ENCODE peak calls at places on chromosomes 2 and 18, in eight cellular contexts. One of them, this sample, is unnamed.

GRCh38 chr2:200453853-200454524 is 55.9 kb downstream of the KCTD18 start:
- DNase-seq in PC-3: no peak
- DNase-seq in hepatocyte: no peak
- DNase-seq in GM23338: peak
- DNase-seq in SK-N-SH: no peak
- DNase-seq in HCT116: no peak
- DNase-seq in neural progenitor cell: no peak
- DNase-seq in MM.1S: no peak
- DNase-seq in this sample: no peak

GRCh38 chr18:75475228-75475627 is 47.7 kb upstream of the SMIM21 start:
- DNase-seq in hepatocyte: peak
- DNase-seq in neural progenitor cell: no peak
- DNase-seq in GM23338: no peak
- DNase-seq in PC-3: peak
- DNase-seq in MM.1S: no peak
- DNase-seq in SK-N-SH: no peak
- DNase-seq in HCT116: no peak
- DNase-seq in this sample: no peak

GRCh38 chr2:215850380-215850779 is 163.0 kb downstream of the MREG start:
- DNase-seq in neural progenitor cell: no peak
- DNase-seq in GM23338: no peak
- DNase-seq in MM.1S: no peak
- DNase-seq in PC-3: no peak
- DNase-seq in SK-N-SH: no peak
- DNase-seq in HCT116: no peak
- DNase-seq in hepatocyte: no peak
- DNase-seq in this sample: no peak

GRCh38 chr2:212237350-212238095 is 301.1 kb downstream of the ERBB4 start:
- DNase-seq in PC-3: no peak
- DNase-seq in SK-N-SH: no peak
- DNase-seq in GM23338: peak
- DNase-seq in neural progenitor cell: peak
- DNase-seq in HCT116: no peak
- DNase-seq in hepatocyte: peak
- DNase-seq in MM.1S: no peak
- DNase-seq in this sample: no peak

GRCh38 chr18:58858591-58859468 is 5.8 kb upstream of the ZNF532 start:
- DNase-seq in PC-3: no peak
- DNase-seq in HCT116: no peak
- DNase-seq in neural progenitor cell: no peak
- DNase-seq in hepatocyte: no peak
- DNase-seq in GM23338: no peak
- DNase-seq in SK-N-SH: no peak
- DNase-seq in MM.1S: no peak
- DNase-seq in this sample: no peak

GRCh38 chr2:30934071-30934470 is 126.8 kb upstream of the CAPN13 start:
- DNase-seq in hepatocyte: no peak
- DNase-seq in HCT116: no peak
- DNase-seq in SK-N-SH: no peak
- DNase-seq in neural progenitor cell: no peak
- DNase-seq in PC-3: no peak
- DNase-seq in GM23338: no peak
- DNase-seq in MM.1S: no peak
- DNase-seq in this sample: no peak

GRCh38 chr18:26579941-26580618 is 31.7 kb upstream of the KCTD1 start:
- DNase-seq in neural progenitor cell: no peak
- DNase-seq in PC-3: peak
- DNase-seq in SK-N-SH: no peak
- DNase-seq in MM.1S: no peak
- DNase-seq in GM23338: no peak
- DNase-seq in HCT116: peak
- DNase-seq in hepatocyte: peak
- DNase-seq in this sample: no peak

GRCh38 chr2:26504002-26504401 is 26.1 kb upstream of the OTOF start:
- DNase-seq in GM23338: peak
- DNase-seq in HCT116: no peak
- DNase-seq in SK-N-SH: no peak
- DNase-seq in MM.1S: no peak
- DNase-seq in hepatocyte: no peak
- DNase-seq in neural progenitor cell: no peak
- DNase-seq in PC-3: no peak
- DNase-seq in this sample: no peak

GRCh38 chr18:58529714-58530354 is 99.1 kb downstream of the ALPK2 start:
- DNase-seq in hepatocyte: peak
- DNase-seq in HCT116: peak
- DNase-seq in SK-N-SH: peak
- DNase-seq in GM23338: peak
- DNase-seq in MM.1S: peak
- DNase-seq in PC-3: peak
- DNase-seq in neural progenitor cell: peak
- DNase-seq in this sample: peak

GRCh38 chr18:42030586-42031182 is 75.7 kb downstream of the PIK3C3 start:
- DNase-seq in neural progenitor cell: peak
- DNase-seq in PC-3: peak
- DNase-seq in HCT116: no peak
- DNase-seq in GM23338: peak
- DNase-seq in MM.1S: no peak
- DNase-seq in SK-N-SH: peak
- DNase-seq in hepatocyte: peak
- DNase-seq in this sample: peak
- TF ChIP-seq CTCF in neural progenitor cell: peak
- TF ChIP-seq CTCF in PC-3: peak
- TF ChIP-seq CTCF in HCT116: peak
- TF ChIP-seq CTCF in GM23338: peak
- TF ChIP-seq CTCF in MM.1S: peak
- TF ChIP-seq CTCF in SK-N-SH: peak
- TF ChIP-seq CTCF in hepatocyte: peak
- TF ChIP-seq CTCF in this sample: peak

GRCh38 chr2:76599732-76600368 is 889.1 kb upstream of the GCFC2 start:
- DNase-seq in PC-3: peak
- DNase-seq in hepatocyte: peak
- DNase-seq in MM.1S: peak
- DNase-seq in GM23338: peak
- DNase-seq in SK-N-SH: peak
- DNase-seq in HCT116: peak
- DNase-seq in neural progenitor cell: peak
- DNase-seq in this sample: peak
- TF ChIP-seq EZH2phosphoT487 in PC-3: no peak
- TF ChIP-seq EZH2phosphoT487 in hepatocyte: no peak
- TF ChIP-seq EZH2phosphoT487 in MM.1S: no peak
- TF ChIP-seq EZH2phosphoT487 in GM23338: no peak
- TF ChIP-seq EZH2phosphoT487 in SK-N-SH: no peak
- TF ChIP-seq EZH2phosphoT487 in HCT116: no peak
- TF ChIP-seq EZH2phosphoT487 in neural progenitor cell: no peak
- TF ChIP-seq EZH2phosphoT487 in this sample: no peak

GRCh38 chr2:203376173-203376572 is 48.0 kb downstream of the ABI2 start:
- DNase-seq in MM.1S: no peak
- DNase-seq in GM23338: no peak
- DNase-seq in SK-N-SH: no peak
- DNase-seq in neural progenitor cell: no peak
- DNase-seq in HCT116: no peak
- DNase-seq in PC-3: no peak
- DNase-seq in hepatocyte: no peak
- DNase-seq in this sample: no peak
- TF ChIP-seq CTCF in MM.1S: no peak
- TF ChIP-seq CTCF in GM23338: peak
- TF ChIP-seq CTCF in SK-N-SH: no peak
- TF ChIP-seq CTCF in neural progenitor cell: peak
- TF ChIP-seq CTCF in HCT116: peak
- TF ChIP-seq CTCF in PC-3: peak
- TF ChIP-seq CTCF in hepatocyte: no peak
- TF ChIP-seq CTCF in this sample: peak

GRCh38 chr2:142721015-142721414 is 156.4 kb upstream of the KYNU start:
- DNase-seq in HCT116: no peak
- DNase-seq in GM23338: peak
- DNase-seq in SK-N-SH: no peak
- DNase-seq in MM.1S: no peak
- DNase-seq in PC-3: no peak
- DNase-seq in neural progenitor cell: no peak
- DNase-seq in hepatocyte: no peak
- DNase-seq in this sample: no peak

GRCh38 chr2:142724186-142724585 is 153.3 kb upstream of the KYNU start:
- DNase-seq in hepatocyte: no peak
- DNase-seq in SK-N-SH: no peak
- DNase-seq in PC-3: no peak
- DNase-seq in HCT116: no peak
- DNase-seq in MM.1S: no peak
- DNase-seq in neural progenitor cell: no peak
- DNase-seq in GM23338: no peak
- DNase-seq in this sample: no peak

GRCh38 chr2:142722086-142722485 is 155.4 kb upstream of the KYNU start:
- DNase-seq in MM.1S: no peak
- DNase-seq in PC-3: no peak
- DNase-seq in hepatocyte: no peak
- DNase-seq in GM23338: no peak
- DNase-seq in SK-N-SH: no peak
- DNase-seq in HCT116: no peak
- DNase-seq in neural progenitor cell: no peak
- DNase-seq in this sample: no peak

GRCh38 chr2:142723236-142723635 is 154.2 kb upstream of the KYNU start:
- DNase-seq in MM.1S: no peak
- DNase-seq in GM23338: no peak
- DNase-seq in neural progenitor cell: no peak
- DNase-seq in PC-3: no peak
- DNase-seq in hepatocyte: no peak
- DNase-seq in HCT116: no peak
- DNase-seq in SK-N-SH: no peak
- DNase-seq in this sample: no peak

GRCh38 chr2:142722569-142722968 is 154.9 kb upstream of the KYNU start:
- DNase-seq in MM.1S: no peak
- DNase-seq in neural progenitor cell: no peak
- DNase-seq in GM23338: no peak
- DNase-seq in hepatocyte: no peak
- DNase-seq in PC-3: no peak
- DNase-seq in HCT116: no peak
- DNase-seq in SK-N-SH: no peak
- DNase-seq in this sample: no peak
- TF ChIP-seq EZH2phosphoT487 in MM.1S: no peak
- TF ChIP-seq EZH2phosphoT487 in neural progenitor cell: no peak
- TF ChIP-seq EZH2phosphoT487 in GM23338: no peak
- TF ChIP-seq EZH2phosphoT487 in hepatocyte: no peak
- TF ChIP-seq EZH2phosphoT487 in PC-3: no peak
- TF ChIP-seq EZH2phosphoT487 in HCT116: no peak
- TF ChIP-seq EZH2phosphoT487 in SK-N-SH: no peak
- TF ChIP-seq EZH2phosphoT487 in this sample: no peak